ENCODE peak calls at places on chromosomes 12 and 14, in seven cellular contexts. One of them, this sample, is unnamed.

GRCh38 chr14:91164676-91165075 is 50.8 kb downstream of the DGLUCY start:
- DNase-seq in PC-9: peak
- DNase-seq in HL-60: no peak
- DNase-seq in cardiac muscle cell: no peak
- DNase-seq in Panc1: no peak
- DNase-seq in body of pancreas: peak
- DNase-seq in mucosa of descending colon: peak
- DNase-seq in this sample: peak

GRCh38 chr12:102958073-102958829 is 777 bp downstream of the ASCL1 start:
- DNase-seq in PC-9: no peak
- DNase-seq in HL-60: no peak
- DNase-seq in cardiac muscle cell: peak
- DNase-seq in Panc1: no peak
- DNase-seq in body of pancreas: no peak
- DNase-seq in mucosa of descending colon: no peak
- DNase-seq in this sample: no peak

GRCh38 chr12:131720921-131721320 is 10.0 kb downstream of the SFSWAP start:
- DNase-seq in PC-9: no peak
- DNase-seq in HL-60: no peak
- DNase-seq in cardiac muscle cell: no peak
- DNase-seq in Panc1: no peak
- DNase-seq in body of pancreas: no peak
- DNase-seq in mucosa of descending colon: no peak
- DNase-seq in this sample: no peak

GRCh38 chr12:7229741-7230140 is 40.3 kb downstream of the PEX5 start:
- DNase-seq in PC-9: no peak
- DNase-seq in HL-60: no peak
- DNase-seq in cardiac muscle cell: peak
- DNase-seq in Panc1: no peak
- DNase-seq in body of pancreas: no peak
- DNase-seq in mucosa of descending colon: no peak
- DNase-seq in this sample: no peak

GRCh38 chr12:8912910-8913309 is 1.4 kb upstream of the PHC1 start:
- DNase-seq in PC-9: peak
- DNase-seq in HL-60: no peak
- DNase-seq in cardiac muscle cell: no peak
- DNase-seq in Panc1: no peak
- DNase-seq in body of pancreas: peak
- DNase-seq in mucosa of descending colon: no peak
- DNase-seq in this sample: peak

GRCh38 chr14:37697489-37698121 is 102.2 kb downstream of the TTC6 start:
- DNase-seq in PC-9: peak
- DNase-seq in HL-60: no peak
- DNase-seq in cardiac muscle cell: peak
- DNase-seq in Panc1: no peak
- DNase-seq in body of pancreas: no peak
- DNase-seq in mucosa of descending colon: no peak
- DNase-seq in this sample: no peak

GRCh38 chr12:6758511-6758910 is 5.6 kb upstream of the MLF2 start:
- DNase-seq in PC-9: no peak
- DNase-seq in HL-60: no peak
- DNase-seq in cardiac muscle cell: no peak
- DNase-seq in Panc1: no peak
- DNase-seq in body of pancreas: no peak
- DNase-seq in mucosa of descending colon: no peak
- DNase-seq in this sample: no peak

GRCh38 chr12:120816363-120816762 is 87.8 kb downstream of the SPPL3 start:
- DNase-seq in PC-9: no peak
- DNase-seq in HL-60: no peak
- DNase-seq in cardiac muscle cell: no peak
- DNase-seq in Panc1: no peak
- DNase-seq in body of pancreas: no peak
- DNase-seq in mucosa of descending colon: no peak
- DNase-seq in this sample: no peak

GRCh38 chr12:62128186-62128965 is 131.8 kb upstream of the USP15 start:
- DNase-seq in PC-9: no peak
- DNase-seq in HL-60: no peak
- DNase-seq in cardiac muscle cell: peak
- DNase-seq in Panc1: no peak
- DNase-seq in body of pancreas: no peak
- DNase-seq in mucosa of descending colon: no peak
- DNase-seq in this sample: peak

GRCh38 chr12:70598467-70599194 is 38.6 kb downstream of the PTPRB start:
- DNase-seq in PC-9: no peak
- DNase-seq in HL-60: no peak
- DNase-seq in cardiac muscle cell: peak
- DNase-seq in Panc1: no peak
- DNase-seq in body of pancreas: peak
- DNase-seq in mucosa of descending colon: peak
- DNase-seq in this sample: peak

GRCh38 chr12:94172031-94172430 is 23.7 kb downstream of the PLXNC1 start:
- DNase-seq in PC-9: no peak
- DNase-seq in HL-60: no peak
- DNase-seq in cardiac muscle cell: peak
- DNase-seq in Panc1: no peak
- DNase-seq in body of pancreas: no peak
- DNase-seq in mucosa of descending colon: peak
- DNase-seq in this sample: no peak

GRCh38 chr14:35385042-35385839 is 19.3 kb downstream of the NFKBIA start:
- DNase-seq in PC-9: no peak
- DNase-seq in HL-60: no peak
- DNase-seq in cardiac muscle cell: peak
- DNase-seq in Panc1: no peak
- DNase-seq in body of pancreas: peak
- DNase-seq in mucosa of descending colon: peak
- DNase-seq in this sample: peak

GRCh38 chr14:85688024-85688423 is 158.1 kb downstream of the FLRT2 start:
- DNase-seq in PC-9: no peak
- DNase-seq in HL-60: no peak
- DNase-seq in cardiac muscle cell: peak
- DNase-seq in Panc1: no peak
- DNase-seq in body of pancreas: no peak
- DNase-seq in mucosa of descending colon: no peak
- DNase-seq in this sample: no peak

GRCh38 chr14:68952544-68953535 is 26.3 kb downstream of the ACTN1 start:
- DNase-seq in PC-9: no peak
- DNase-seq in HL-60: no peak
- DNase-seq in cardiac muscle cell: peak
- DNase-seq in Panc1: no peak
- DNase-seq in body of pancreas: no peak
- DNase-seq in mucosa of descending colon: no peak
- DNase-seq in this sample: no peak

GRCh38 chr14:68951800-68952540 is 27.1 kb downstream of the ACTN1 start:
- DNase-seq in PC-9: no peak
- DNase-seq in HL-60: no peak
- DNase-seq in cardiac muscle cell: no peak
- DNase-seq in Panc1: no peak
- DNase-seq in body of pancreas: no peak
- DNase-seq in mucosa of descending colon: no peak
- DNase-seq in this sample: no peak

GRCh38 chr14:68949236-68949965 is 29.7 kb downstream of the ACTN1 start:
- DNase-seq in PC-9: no peak
- DNase-seq in HL-60: no peak
- DNase-seq in cardiac muscle cell: no peak
- DNase-seq in Panc1: no peak
- DNase-seq in body of pancreas: no peak
- DNase-seq in mucosa of descending colon: no peak
- DNase-seq in this sample: no peak

GRCh38 chr14:68950111-68950510 is 29.0 kb downstream of the ACTN1 start:
- DNase-seq in PC-9: no peak
- DNase-seq in HL-60: no peak
- DNase-seq in cardiac muscle cell: peak
- DNase-seq in Panc1: no peak
- DNase-seq in body of pancreas: no peak
- DNase-seq in mucosa of descending colon: no peak
- DNase-seq in this sample: no peak

DNA sequence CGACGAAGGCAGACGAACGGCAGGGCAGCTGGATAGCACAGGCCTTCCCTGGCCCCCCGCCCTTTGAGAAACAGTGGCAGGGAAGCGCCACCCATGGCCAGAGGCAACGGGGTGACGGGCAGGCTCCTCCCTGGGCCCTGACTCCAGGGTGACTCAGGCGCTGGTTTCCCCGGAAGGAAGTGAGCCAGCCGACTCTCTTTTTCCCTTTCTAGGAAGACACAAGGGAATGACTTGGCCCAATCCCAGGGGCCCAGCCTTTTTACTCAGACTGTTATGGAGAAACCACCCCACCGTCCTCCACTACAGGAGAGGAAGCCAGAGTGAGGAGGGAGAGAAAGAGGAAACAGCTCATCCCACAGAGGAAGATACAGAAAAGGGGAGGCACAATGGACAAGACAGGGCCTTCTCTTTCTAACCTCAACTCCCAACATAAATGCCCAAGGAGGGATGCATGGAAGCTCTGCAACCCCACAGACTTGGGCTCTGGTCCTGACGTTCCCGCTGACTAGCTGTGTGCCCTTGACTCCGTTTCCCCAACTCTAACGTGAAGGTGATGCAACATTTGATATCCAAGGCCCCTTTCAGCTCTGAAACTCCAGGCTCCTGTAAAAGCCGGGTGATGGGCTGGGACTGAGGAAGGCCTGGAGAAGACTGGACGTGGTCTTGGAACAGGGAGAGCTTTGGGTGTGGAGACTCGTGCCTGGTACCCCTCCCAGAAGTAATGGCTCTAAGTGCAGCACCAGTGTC is 27.9 kb downstream of the ACTN1 start:
- DNase-seq in PC-9: peak
- DNase-seq in HL-60: peak
- DNase-seq in cardiac muscle cell: peak
- DNase-seq in Panc1: peak
- DNase-seq in body of pancreas: peak
- DNase-seq in mucosa of descending colon: peak
- DNase-seq in this sample: no peak
- H3K4me3 ChIP-seq in PC-9: peak
- H3K4me3 ChIP-seq in HL-60: no peak
- H3K4me3 ChIP-seq in cardiac muscle cell: no peak
- H3K4me3 ChIP-seq in Panc1: no peak
- H3K4me3 ChIP-seq in body of pancreas: no peak
- H3K4me3 ChIP-seq in mucosa of descending colon: no peak
- H3K4me3 ChIP-seq in this sample: no peak

DNA sequence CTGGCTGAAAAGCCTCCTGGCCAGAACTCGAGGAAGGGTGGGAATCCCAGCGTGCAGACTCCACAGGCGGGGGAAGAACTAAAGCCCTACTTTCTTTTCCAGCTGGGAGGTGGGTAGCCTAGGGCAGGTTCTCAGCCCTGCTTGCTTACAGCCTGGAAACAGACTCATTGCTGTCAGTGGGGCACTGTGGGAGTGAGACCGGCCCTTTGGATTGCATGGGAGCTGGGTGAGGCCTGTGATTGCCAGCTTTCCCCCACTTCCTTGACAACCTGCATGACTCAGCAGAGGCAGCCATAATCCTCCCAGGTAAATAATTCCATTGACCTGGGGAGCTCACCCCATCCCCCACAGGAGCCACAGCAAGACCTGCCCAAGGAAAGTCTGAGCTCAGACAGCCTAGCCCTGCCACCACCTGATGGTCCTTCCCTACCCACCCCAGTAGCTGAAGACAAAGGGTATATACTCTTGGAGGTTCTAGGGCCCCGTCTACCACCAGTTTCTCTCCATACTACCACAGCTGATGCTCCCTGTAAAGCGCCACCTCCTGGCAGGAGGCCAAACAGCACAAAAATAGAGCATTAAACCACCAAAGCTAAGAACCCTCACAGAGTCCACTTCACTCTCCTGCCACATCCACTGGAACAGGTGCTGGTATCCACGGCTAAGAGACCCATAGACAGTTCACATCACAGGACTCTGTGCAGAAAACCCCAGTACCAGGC is 294.1 kb downstream of the SEC23A start:
- DNase-seq in PC-9: peak
- DNase-seq in HL-60: no peak
- DNase-seq in cardiac muscle cell: no peak
- DNase-seq in Panc1: no peak
- DNase-seq in body of pancreas: no peak
- DNase-seq in mucosa of descending colon: peak
- DNase-seq in this sample: no peak
- TF ChIP-seq CTCF in PC-9: peak
- TF ChIP-seq CTCF in HL-60: no peak
- TF ChIP-seq CTCF in cardiac muscle cell: no peak
- TF ChIP-seq CTCF in Panc1: no peak
- TF ChIP-seq CTCF in body of pancreas: no peak
- TF ChIP-seq CTCF in mucosa of descending colon: no peak
- TF ChIP-seq CTCF in this sample: peak

GRCh38 chr12:49293056-49293956 is 1.6 kb upstream of the PRPH start:
- DNase-seq in PC-9: no peak
- DNase-seq in HL-60: no peak
- DNase-seq in cardiac muscle cell: peak
- DNase-seq in Panc1: no peak
- DNase-seq in body of pancreas: peak
- DNase-seq in mucosa of descending colon: peak
- DNase-seq in this sample: peak
- H3K4me3 ChIP-seq in PC-9: no peak
- H3K4me3 ChIP-seq in HL-60: no peak
- H3K4me3 ChIP-seq in cardiac muscle cell: no peak
- H3K4me3 ChIP-seq in Panc1: no peak
- H3K4me3 ChIP-seq in body of pancreas: no peak
- H3K4me3 ChIP-seq in mucosa of descending colon: no peak
- H3K4me3 ChIP-seq in this sample: peak

GRCh38 chr14:73746540-73747385 is 32.6 kb upstream of the PNMA1 start:
- DNase-seq in PC-9: no peak
- DNase-seq in HL-60: no peak
- DNase-seq in cardiac muscle cell: no peak
- DNase-seq in Panc1: no peak
- DNase-seq in body of pancreas: no peak
- DNase-seq in mucosa of descending colon: no peak
- DNase-seq in this sample: no peak
- TF ChIP-seq CTCF in PC-9: no peak
- TF ChIP-seq CTCF in HL-60: no peak
- TF ChIP-seq CTCF in cardiac muscle cell: peak
- TF ChIP-seq CTCF in Panc1: no peak
- TF ChIP-seq CTCF in body of pancreas: no peak
- TF ChIP-seq CTCF in mucosa of descending colon: no peak
- TF ChIP-seq CTCF in this sample: no peak

This sample was measured in LNCaP clone FGC.